ENCODE peak calls at places on chromosomes 12 and 14, in four cellular contexts. Z is K562, D is H1, C is IMR-90. U is an unnamed sample.

GRCh38 chr12:132955094-132955932 is 793 bp downstream of the ZNF605 start:
- DNase-seq in Z (no peak), D (no peak), C (peak), U (no peak)

GRCh38 chr14:22218729-22219128 is 370.3 kb downstream of the DAD1 start:
- DNase-seq in Z (no peak), D (no peak), C (no peak), U (no peak)

GRCh38 chr14:105315941-105316562 is 1.5 kb downstream of the PACS2 start:
- DNase-seq in Z (no peak), D (no peak), C (no peak), U (no peak)

GRCh38 chr14:73289308-73289707 is 52.0 kb downstream of the PAPLN start:
- DNase-seq in Z (no peak), D (no peak), C (no peak), U (no peak)

GRCh38 chr12:92028039-92028709 is 117.5 kb downstream of the BTG1 start:
- DNase-seq in Z (no peak), D (no peak), C (no peak), U (no peak)

GRCh38 chr14:68236525-68236924 is 416.9 kb downstream of the RAD51B start:
- DNase-seq in Z (no peak), D (no peak), C (no peak), U (no peak)

GRCh38 chr14:92549096-92549852 is 35.7 kb downstream of the RIN3 start:
- DNase-seq in Z (no peak), D (no peak), C (no peak), U (no peak)

GRCh38 chr12:132154341-132154761 is 10.1 kb downstream of the NOC4L start:
- DNase-seq in Z (no peak), D (no peak), C (no peak), U (no peak)

GRCh38 chr14:88559852-88560251 is 3.0 kb upstream of the ZC3H14 start:
- DNase-seq in Z (no peak), D (no peak), C (peak), U (no peak)

GRCh38 chr14:21917699-21918436 is 244.2 kb upstream of the OR4E1 start:
- DNase-seq in Z (peak), D (no peak), C (peak), U (peak)

GRCh38 chr14:69129264-69129880 is 23.5 kb downstream of the DCAF5 start:
- DNase-seq in Z (peak), D (no peak), C (peak), U (no peak)

GRCh38 chr12:119998471-119999245 is 9.6 kb downstream of the BICDL1 start:
- DNase-seq in Z (no peak), D (no peak), C (no peak), U (no peak)
- TF ChIP-seq CHD1 in Z (no peak), D (no peak), C (no peak), U (no peak)

DNA sequence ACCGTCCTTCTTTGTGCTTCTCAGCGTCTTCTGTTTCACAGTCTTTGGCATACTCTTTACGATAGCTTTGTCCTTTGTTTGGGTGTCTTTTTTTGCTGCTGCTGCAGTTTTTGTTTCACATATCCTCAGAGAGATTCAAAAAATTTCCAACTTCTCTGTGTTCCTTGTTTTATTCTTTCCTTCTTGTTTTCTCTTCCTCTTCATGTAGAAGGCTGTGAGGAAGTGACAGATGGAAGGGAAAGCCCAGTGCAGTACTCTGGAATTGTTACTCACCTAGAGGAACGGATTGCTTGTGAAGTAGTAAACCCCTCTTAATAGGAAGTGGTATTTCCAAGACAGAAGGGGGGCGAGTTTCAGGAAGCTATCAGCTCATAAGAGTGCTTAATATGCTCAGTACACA is 1.7 kb downstream of the CREBL2 start:
- DNase-seq in Z (no peak), D (no peak), C (no peak), U (no peak)
- TF ChIP-seq CHD1 in Z (no peak), D (no peak), C (no peak), U (no peak)

DNA sequence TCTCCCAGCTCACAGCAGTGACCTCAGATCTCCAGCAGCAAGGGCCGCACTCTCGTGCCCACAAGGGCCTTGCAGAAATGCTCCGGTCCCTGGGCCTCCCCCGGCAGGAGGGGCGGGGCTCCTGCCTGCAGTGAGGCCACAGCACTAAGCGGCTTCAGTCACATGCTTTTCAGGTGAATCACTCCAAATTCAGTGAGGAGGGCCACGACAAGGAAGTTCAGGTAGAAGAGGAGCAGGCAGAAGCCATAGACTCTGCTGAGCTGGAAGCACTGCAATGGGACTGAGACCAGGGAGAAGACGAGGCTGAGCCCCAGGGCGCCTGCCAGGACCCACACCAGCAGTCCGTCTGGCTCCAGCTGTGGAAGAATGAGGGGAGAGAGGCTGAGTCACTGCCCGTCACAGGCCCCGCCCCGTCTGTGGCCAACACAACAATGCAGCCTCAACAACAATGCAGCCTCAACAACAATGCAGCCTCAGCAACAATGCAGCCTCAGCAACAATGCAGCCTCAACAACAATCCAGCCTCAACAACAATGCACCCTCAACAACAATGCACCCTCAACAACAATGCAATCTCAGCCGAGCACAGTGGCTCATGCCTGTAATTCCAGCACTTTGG is 35.2 kb downstream of the SLC8B1 start:
- DNase-seq in Z (peak), D (peak), C (peak), U (no peak)
- TF ChIP-seq CHD1 in Z (no peak), D (no peak), C (no peak), U (no peak)

GRCh38 chr12:14431990-14432389 is 66.5 kb downstream of the ATF7IP start:
- DNase-seq in Z (no peak), D (no peak), C (no peak), U (no peak)
- TF ChIP-seq CHD1 in Z (no peak), D (no peak), C (no peak), U (no peak)

DNA sequence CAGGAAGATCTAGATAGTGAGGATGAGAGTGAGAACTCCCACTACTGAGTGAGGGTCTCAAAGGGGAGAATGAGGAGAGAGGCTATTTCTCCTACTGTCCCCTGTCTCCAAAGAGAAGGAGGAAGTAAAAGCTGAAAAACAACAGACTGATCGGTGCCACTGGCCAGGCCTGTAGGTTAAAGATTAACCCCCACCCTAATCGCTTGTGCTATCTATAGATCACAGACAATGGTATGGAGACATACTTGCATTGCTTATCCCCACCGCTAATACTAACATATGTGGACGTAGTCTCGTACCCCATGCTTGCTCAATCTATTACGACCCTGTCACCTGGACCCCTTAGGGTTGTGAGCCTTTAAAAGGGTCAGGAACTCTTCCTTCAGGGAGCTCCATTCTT is 777.9 kb upstream of the TMEM132C start:
- DNase-seq in Z (no peak), D (no peak), C (no peak), U (no peak)
- TF ChIP-seq CHD1 in Z (no peak), D (no peak), C (no peak), U (no peak)

GRCh38 chr12:25716842-25717241 is 163.8 kb upstream of the LMNTD1 start:
- DNase-seq in Z (no peak), D (no peak), C (no peak), U (no peak)

GRCh38 chr12:25712169-25712568 is 159.1 kb upstream of the LMNTD1 start:
- DNase-seq in Z (no peak), D (no peak), C (no peak), U (peak)

GRCh38 chr12:25713264-25713663 is 160.2 kb upstream of the LMNTD1 start:
- DNase-seq in Z (no peak), D (no peak), C (no peak), U (peak)

GRCh38 chr12:25715147-25715546 is 162.1 kb upstream of the LMNTD1 start:
- DNase-seq in Z (no peak), D (no peak), C (peak), U (no peak)

GRCh38 chr12:25714219-25714984 is 161.3 kb upstream of the LMNTD1 start:
- DNase-seq in Z (no peak), D (no peak), C (no peak), U (no peak)
- TF ChIP-seq CHD1 in Z (no peak), D (no peak), C (no peak), U (no peak)

GRCh38 chr12:124852911-124853441 is 10.7 kb downstream of the SCARB1 start:
- DNase-seq in Z (no peak), D (no peak), C (no peak), U (no peak)

GRCh38 chr12:124852329-124852831 is 11.3 kb downstream of the SCARB1 start:
- DNase-seq in Z (no peak), D (no peak), C (no peak), U (no peak)

GRCh38 chr12:124855275-124855957 is 8.2 kb downstream of the SCARB1 start:
- DNase-seq in Z (no peak), D (no peak), C (no peak), U (no peak)

GRCh38 chr12:124854637-124855184 is 9.0 kb downstream of the SCARB1 start:
- DNase-seq in Z (no peak), D (no peak), C (no peak), U (no peak)

DNA sequence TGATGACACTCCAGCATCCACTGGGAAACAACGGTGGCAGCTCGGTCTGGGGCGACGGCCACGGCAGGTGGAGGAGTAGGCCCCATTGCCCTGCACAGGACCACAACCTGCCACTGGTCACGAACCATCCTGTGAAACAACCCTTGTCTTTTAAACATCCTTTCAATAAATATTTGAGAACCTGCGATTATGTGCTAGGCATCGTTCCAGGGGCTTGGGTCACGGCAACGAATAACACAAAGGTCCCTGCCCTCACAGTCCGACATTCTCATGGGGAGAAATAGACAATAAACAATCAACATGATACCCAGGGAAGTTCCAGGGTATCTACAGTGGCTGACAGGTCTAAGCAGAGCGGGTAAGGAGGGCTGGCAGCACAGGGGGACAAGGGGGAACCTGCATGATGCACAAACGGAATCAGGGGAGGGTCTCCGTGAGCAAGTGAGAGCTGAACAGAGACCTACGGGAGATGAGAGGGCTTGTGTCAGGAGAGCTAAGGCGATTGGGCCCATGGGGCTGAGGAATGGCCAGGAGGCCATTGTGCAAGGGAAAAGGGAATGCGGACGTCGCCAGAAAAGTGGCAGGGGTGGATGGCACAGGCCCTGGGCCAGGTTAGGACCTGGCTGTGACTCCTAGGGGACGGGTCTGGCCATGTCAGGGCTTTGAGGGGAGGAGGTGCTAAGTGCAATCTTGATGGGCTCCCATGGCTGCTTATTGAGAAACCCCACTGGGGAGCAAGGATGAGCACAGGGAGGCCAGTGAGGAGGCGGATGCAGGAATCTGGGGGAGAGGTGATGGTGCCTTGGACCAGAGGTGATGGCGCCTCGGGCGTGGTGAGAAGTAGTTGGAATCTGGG is 9.7 kb downstream of the SCARB1 start:
- DNase-seq in Z (no peak), D (no peak), C (no peak), U (no peak)
- TF ChIP-seq CHD1 in Z (no peak), D (no peak), C (no peak), U (no peak)

DNA sequence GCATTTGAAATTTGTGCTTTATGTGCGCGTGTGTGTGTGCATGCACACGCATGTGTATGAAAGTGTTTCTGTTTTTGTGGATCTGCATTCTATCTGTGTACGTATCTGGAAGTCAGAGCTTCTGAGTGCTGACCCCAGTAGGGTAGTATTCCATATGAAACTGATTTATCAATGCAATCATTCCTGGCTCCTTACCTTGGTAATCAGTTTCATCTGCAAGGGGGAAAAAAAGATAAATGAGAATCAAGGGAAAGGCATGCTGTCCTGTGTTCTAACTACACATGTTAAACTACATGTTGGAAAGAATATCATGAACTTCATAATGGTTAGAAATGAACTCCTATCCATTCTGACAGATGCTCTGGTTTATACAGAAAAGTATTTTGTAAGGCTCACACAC is 276.0 kb upstream of the LMO3 start:
- DNase-seq in Z (no peak), D (no peak), C (no peak), U (no peak)
- TF ChIP-seq CHD1 in Z (no peak), D (no peak), C (no peak), U (no peak)

GRCh38 chr12:22029491-22029890 is 16.5 kb upstream of the CMAS start:
- DNase-seq in Z (no peak), D (no peak), C (no peak), U (no peak)

GRCh38 chr12:22034709-22035506 is 11.1 kb upstream of the CMAS start:
- DNase-seq in Z (no peak), D (no peak), C (peak), U (no peak)

GRCh38 chr12:22032732-22033131 is 13.3 kb upstream of the CMAS start:
- DNase-seq in Z (no peak), D (no peak), C (no peak), U (no peak)

GRCh38 chr12:22029991-22030390 is 16.0 kb upstream of the CMAS start:
- DNase-seq in Z (no peak), D (no peak), C (no peak), U (no peak)
- TF ChIP-seq CHD1 in Z (no peak), D (no peak), C (no peak), U (no peak)

U was measured in GM12878.